ENCODE peak calls at places on chromosomes 13 and 19, in six cellular contexts. J is neural progenitor cell, E is SK-N-SH, Z is MM.1S, C is PC-3, T is HCT116. H is an unnamed sample.

GRCh38 chr13:20814224-20814910 is 40.6 kb upstream of the EEF1AKMT1 start:
- DNase-seq in J (no peak), E (peak; percentile 58), Z (no peak), C (peak; percentile 82), T (no peak), H (peak; percentile 93)

GRCh38 chr13:61500176-61500575 is 84.5 kb upstream of the PCDH20 start:
- DNase-seq in J (no peak), E (no peak), Z (no peak), C (no peak), T (no peak), H (no peak)

GRCh38 chr13:28376604-28377003 is 118.3 kb downstream of the FLT1 start:
- DNase-seq in J (no peak), E (no peak), Z (no peak), C (no peak), T (no peak), H (no peak)

GRCh38 chr13:28299941-28300340 is 161.6 kb downstream of the PAN3 start:
- DNase-seq in J (no peak), E (no peak), Z (no peak), C (no peak), T (no peak), H (no peak)

GRCh38 chr19:32294871-32295438 is 50.5 kb upstream of the ZNF507 start:
- DNase-seq in J (no peak), E (no peak), Z (no peak), C (no peak), T (no peak), H (no peak)

GRCh38 chr13:48158915-48159314 is 64.0 kb upstream of the MED4 start:
- DNase-seq in J (no peak), E (no peak), Z (no peak), C (no peak), T (no peak), H (no peak)

GRCh38 chr19:18507021-18507726 is 14.7 kb downstream of the ELL start:
- DNase-seq in J (no peak), E (peak; percentile 57), Z (no peak), C (no peak), T (no peak), H (no peak)

GRCh38 chr13:79379274-79379673 is 26.8 kb downstream of the RBM26 start:
- DNase-seq in J (no peak), E (no peak), Z (no peak), C (no peak), T (no peak), H (no peak)

GRCh38 chr19:4581381-4582111 is 22.1 kb upstream of the SEMA6B start:
- DNase-seq in J (peak; percentile 85), E (peak; percentile 94), Z (no peak), C (peak; percentile 48), T (no peak), H (no peak)

GRCh38 chr13:23969672-23970071 is 72.4 kb upstream of the C1QTNF9B start:
- DNase-seq in J (no peak), E (no peak), Z (no peak), C (no peak), T (no peak), H (peak; percentile 30)

GRCh38 chr19:6509118-6509971 is 7.2 kb upstream of the TUBB4A start:
- DNase-seq in J (no peak), E (no peak), Z (no peak), C (no peak), T (no peak), H (peak; percentile 40)

GRCh38 chr19:32336259-32337111 is 8.9 kb upstream of the ZNF507 start:
- DNase-seq in J (no peak), E (no peak), Z (no peak), C (peak; percentile 15), T (no peak), H (peak; percentile 67)

GRCh38 chr19:53102186-53102585 is 1.0 kb downstream of the ZNF160 start:
- DNase-seq in J (peak; percentile 47), E (peak; percentile 59), Z (no peak), C (peak; percentile 2), T (no peak), H (peak; percentile 16)

GRCh38 chr19:10553943-10554381 is 10.3 kb downstream of the ATG4D start:
- DNase-seq in J (no peak), E (no peak), Z (no peak), C (no peak), T (no peak), H (no peak)

GRCh38 chr13:57633950-57634828 is 2.6 kb downstream of the PCDH17 start:
- DNase-seq in J (peak; percentile 24), E (peak; percentile 48), Z (no peak), C (no peak), T (no peak), H (no peak)

GRCh38 chr13:46136688-46137087 is 31.9 kb upstream of the CPB2 start:
- DNase-seq in J (no peak), E (no peak), Z (no peak), C (no peak), T (no peak), H (no peak)

GRCh38 chr13:46137627-46138026 is 32.8 kb upstream of the CPB2 start:
- DNase-seq in J (no peak), E (no peak), Z (no peak), C (no peak), T (no peak), H (no peak)

GRCh38 chr13:46132109-46132508 is 27.3 kb upstream of the CPB2 start:
- DNase-seq in J (no peak), E (no peak), Z (no peak), C (no peak), T (no peak), H (no peak)

GRCh38 chr13:46134494-46134893 is 29.7 kb upstream of the CPB2 start:
- DNase-seq in J (no peak), E (no peak), Z (no peak), C (no peak), T (no peak), H (no peak)

DNA sequence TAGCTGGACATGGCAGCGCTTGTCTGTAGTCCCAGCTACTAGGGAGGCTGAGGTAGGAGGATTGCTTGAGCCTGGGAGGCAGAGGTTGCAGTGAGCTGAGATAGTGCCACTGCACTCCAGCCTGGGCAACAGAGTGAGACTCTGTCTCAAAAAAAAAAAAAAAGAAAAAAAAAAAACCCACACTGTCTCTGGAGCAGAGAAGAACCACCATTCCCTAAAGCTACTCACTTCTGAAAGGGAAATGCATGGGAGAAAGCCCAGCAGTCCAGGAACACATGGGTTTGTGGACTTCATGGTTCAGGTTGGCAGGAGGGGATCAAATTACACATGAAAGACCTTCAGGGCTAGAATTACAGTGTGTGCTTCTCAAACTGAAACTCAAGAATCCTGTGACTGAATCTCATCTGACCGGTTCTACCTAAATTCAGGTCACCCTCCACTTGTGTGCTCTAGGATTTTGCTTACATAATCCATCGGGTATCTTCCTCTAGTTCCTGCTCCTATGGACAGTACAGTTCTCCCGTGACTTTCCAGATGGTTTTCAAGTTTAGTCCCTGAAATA is 30.2 kb upstream of the CPB2 start:
- DNase-seq in J (peak; percentile 18), E (no peak), Z (no peak), C (peak; percentile 92), T (peak; percentile 34), H (no peak)
- H3K4me2 ChIP-seq in J (no peak overlapping the region), E (no peak overlapping the region), Z (no peak overlapping the region), C (peak overlapping the region; percentile 72), T (peak overlapping the region; percentile 57), H (no peak overlapping the region)

GRCh38 chr13:101655435-101655834 is 203.0 kb downstream of the ITGBL1 start:
- DNase-seq in J (no peak), E (no peak), Z (no peak), C (no peak), T (no peak), H (no peak)

GRCh38 chr13:101647760-101648159 is 195.3 kb downstream of the ITGBL1 start:
- DNase-seq in J (no peak), E (no peak), Z (no peak), C (no peak), T (no peak), H (no peak)

GRCh38 chr13:101648766-101649489 is 196.5 kb downstream of the ITGBL1 start:
- DNase-seq in J (no peak), E (no peak), Z (no peak), C (no peak), T (no peak), H (no peak)

GRCh38 chr13:101654916-101655315 is 202.4 kb downstream of the ITGBL1 start:
- DNase-seq in J (no peak), E (no peak), Z (no peak), C (no peak), T (no peak), H (peak; percentile 51)

DNA sequence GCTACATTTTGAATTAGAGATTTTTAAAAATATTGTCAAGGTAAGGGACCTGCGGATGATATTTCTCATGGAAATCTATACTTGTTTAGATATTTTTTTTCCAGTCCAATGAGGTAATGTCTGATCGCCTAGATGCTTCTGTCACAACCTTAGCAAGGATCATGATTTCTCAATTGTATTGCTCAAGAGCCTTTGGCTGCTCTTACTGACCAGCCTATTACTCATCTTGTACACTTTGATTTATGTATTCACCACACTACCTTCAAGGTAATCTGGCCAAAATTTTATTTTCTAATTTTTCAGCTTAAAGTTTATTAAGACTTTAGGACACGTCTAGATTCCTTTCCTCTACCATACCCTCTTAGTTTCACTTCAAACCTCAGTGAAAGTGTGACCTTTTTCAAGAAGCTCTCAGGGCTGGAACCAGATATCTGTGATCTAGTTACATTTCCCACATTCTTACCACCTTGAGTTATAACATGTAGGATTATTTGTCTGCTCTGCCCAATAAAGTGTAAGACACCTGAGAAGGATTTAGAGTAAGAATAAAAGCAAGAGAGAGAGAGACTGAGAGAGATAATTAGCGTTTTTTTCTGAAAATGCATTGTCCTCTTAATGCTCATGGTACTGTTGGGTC is 197.1 kb downstream of the ITGBL1 start:
- DNase-seq in J (no peak), E (no peak), Z (no peak), C (peak; percentile 88), T (no peak), H (peak; percentile 88)
- H3K9ac ChIP-seq in J (no peak overlapping the region), E (no peak overlapping the region), Z (no peak overlapping the region), C (no peak overlapping the region), T (no peak overlapping the region), H (no peak overlapping the region)

DNA sequence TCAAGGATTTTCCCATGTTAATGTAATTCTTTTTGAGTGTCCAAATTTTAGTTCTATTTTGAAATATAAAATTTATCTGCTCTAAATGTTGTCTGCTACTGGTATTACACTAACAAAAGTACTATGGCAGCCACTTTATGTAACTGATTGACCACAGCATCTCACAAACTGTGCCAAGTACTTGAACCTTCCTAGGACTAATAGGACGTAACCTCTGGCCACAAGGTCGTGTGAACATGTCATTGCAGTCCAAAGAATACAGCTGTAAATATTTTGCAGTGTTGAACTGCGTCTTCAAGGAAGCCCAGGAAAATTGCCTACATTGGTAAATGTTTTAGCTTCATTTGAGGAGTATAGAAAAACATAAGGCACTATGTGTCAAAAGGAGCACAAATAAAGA is 1.9 kb downstream of the KCTD4 start:
- DNase-seq in J (no peak), E (no peak), Z (no peak), C (no peak), T (no peak), H (no peak)
- TF ChIP-seq EZH2phosphoT487 in J (no peak), E (no peak), Z (no peak), C (no peak), T (no peak), H (no peak)

DNA sequence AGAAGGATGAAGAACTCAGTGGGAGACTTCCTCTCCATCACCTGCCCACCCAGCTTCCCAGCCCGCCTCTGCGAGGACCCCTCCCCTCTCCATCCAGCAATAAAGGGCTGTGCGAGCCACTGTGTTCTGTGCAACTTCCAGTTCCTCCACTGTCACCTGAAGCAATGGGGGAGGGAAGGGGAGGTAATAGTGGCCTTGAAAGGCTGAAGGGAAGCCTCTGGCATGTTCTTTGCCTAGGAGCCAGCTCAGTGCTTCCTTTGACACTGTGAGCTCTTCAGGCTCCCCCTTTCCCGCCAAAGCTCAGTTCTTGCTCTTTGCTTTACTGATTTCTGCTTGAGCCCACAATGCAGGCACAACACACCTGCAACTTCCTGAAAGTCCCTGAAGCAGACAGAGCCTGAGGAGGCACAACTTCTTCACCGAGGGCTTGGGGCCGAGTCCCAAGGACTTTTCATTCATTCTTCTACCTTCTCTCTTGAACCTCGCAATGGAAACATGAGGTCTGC is 73.2 kb upstream of the DOCK9 start:
- DNase-seq in J (no peak), E (no peak), Z (no peak), C (no peak), T (no peak), H (no peak)
- H3K4me2 ChIP-seq in J (no peak overlapping the region), E (no peak overlapping the region), Z (no peak overlapping the region), C (no peak overlapping the region), T (no peak overlapping the region), H (no peak overlapping the region)